ENCODE peak calls at places on chromosome 21, in five cellular contexts. L, N, R, S and C are unnamed samples. For H3K4me1, the result is how much of the 10 kb centered on the place peaks cover.

GRCh38 chr21:32844653-32845443 is 73.3 kb upstream of the PAXBP1 start:
- DNase-seq in L (no peak), N (no peak), R (no peak), S (peak), C (no peak)

GRCh38 chr21:32474179-32475059 is 61.9 kb downstream of the EVA1C start:
- DNase-seq in L (no peak), N (no peak), R (no peak), S (no peak), C (no peak)

GRCh38 chr21:34846601-34847112 is 177.9 kb downstream of the CLIC6 start:
- DNase-seq in L (peak), N (no peak), R (no peak), S (peak), C (no peak)

GRCh38 chr21:22374218-22374969 is 1376.2 kb downstream of the NCAM2 start:
- DNase-seq in L (peak), N (no peak), R (peak), S (no peak), C (no peak)

GRCh38 chr21:39867198-39867650 is at the start of gene PCP4:
- DNase-seq in L (peak), N (peak), R (peak), S (peak), C (peak)

GRCh38 chr21:16837319-16837718 is 675.5 kb upstream of the CXADR start:
- DNase-seq in L (no peak), N (no peak), R (no peak), S (peak), C (no peak)

GRCh38 chr21:32494946-32495703 is 82.6 kb downstream of the EVA1C start:
- DNase-seq in L (no peak), N (no peak), R (no peak), S (peak), C (no peak)

GRCh38 chr21:37562920-37563640 is 196.5 kb downstream of the DYRK1A start:
- DNase-seq in L (no peak), N (peak), R (peak), S (no peak), C (peak)

GRCh38 chr21:16377120-16377658 is 647.4 kb downstream of the USP25 start:
- DNase-seq in L (no peak), N (no peak), R (no peak), S (no peak), C (no peak)

GRCh38 chr21:33947451-33948095 is 32.0 kb upstream of the ATP5PO start:
- DNase-seq in L (peak), N (peak), R (peak), S (peak), C (peak)

GRCh38 chr21:16372546-16372945 is 642.8 kb downstream of the USP25 start:
- DNase-seq in L (no peak), N (no peak), R (no peak), S (no peak), C (no peak)

GRCh38 chr21:22993822-22994574 is 1995.8 kb downstream of the NCAM2 start:
- DNase-seq in L (no peak), N (no peak), R (no peak), S (no peak), C (peak)

GRCh38 chr21:31072486-31072885 is 34.2 kb upstream of the KRTAP19-8 start:
- DNase-seq in L (no peak), N (no peak), R (no peak), S (no peak), C (no peak)

GRCh38 chr21:29215709-29216108 is 83.0 kb upstream of the BACH1 start:
- DNase-seq in L (no peak), N (peak), R (no peak), S (peak), C (no peak)

GRCh38 chr21:46455575-46456385 is 2.9 kb upstream of the DIP2A start:
- DNase-seq in L (no peak), N (no peak), R (no peak), S (peak), C (no peak)

GRCh38 chr21:25925936-25926335 is 191.2 kb downstream of the GABPA start:
- DNase-seq in L (no peak), N (peak), R (peak), S (no peak), C (no peak)

GRCh38 chr21:22019766-22020165 is 1021.6 kb downstream of the NCAM2 start:
- DNase-seq in L (no peak), N (no peak), R (no peak), S (peak), C (no peak)

GRCh38 chr21:43937898-43938309 is 72.9 kb downstream of the AGPAT3 start:
- DNase-seq in L (no peak), N (no peak), R (no peak), S (no peak), C (no peak)

GRCh38 chr21:39034590-39035536 is 148.4 kb downstream of the PSMG1 start:
- DNase-seq in L (no peak), N (no peak), R (no peak), S (no peak), C (no peak)

GRCh38 chr21:43956667-43957030 is 55.5 kb upstream of the TRAPPC10 start:
- DNase-seq in L (no peak), N (no peak), R (no peak), S (peak), C (peak)

GRCh38 chr21:28856588-28857250 is 136.0 kb downstream of the LTN1 start:
- DNase-seq in L (peak), N (no peak), R (no peak), S (peak), C (peak)

GRCh38 chr21:35324372-35325220 is 275.5 kb upstream of the RUNX1 start:
- DNase-seq in L (no peak), N (no peak), R (peak), S (peak), C (peak)

GRCh38 chr21:29718081-29718815 is 221.5 kb downstream of the GRIK1 start:
- DNase-seq in L (no peak), N (no peak), R (no peak), S (peak), C (no peak)

GRCh38 chr21:34603002-34603709 is 11.8 kb downstream of the RCAN1 start:
- DNase-seq in L (peak), N (peak), R (peak), S (peak), C (peak)

GRCh38 chr21:38151021-38151645 is 105.7 kb upstream of the KCNJ15 start:
- DNase-seq in L (no peak), N (no peak), R (no peak), S (no peak), C (no peak)

GRCh38 chr21:29078884-29079765 is 5.7 kb upstream of the CCT8 start:
- DNase-seq in L (no peak), N (no peak), R (peak), S (no peak), C (no peak)

GRCh38 chr21:43848771-43849170 is 16.3 kb upstream of the AGPAT3 start:
- DNase-seq in L (no peak), N (no peak), R (no peak), S (no peak), C (no peak)

GRCh38 chr21:38733973-38734546 is 71.7 kb upstream of the ETS2 start:
- DNase-seq in L (peak), N (peak), R (peak), S (peak), C (peak)

GRCh38 chr21:45079351-45079750 is 5.0 kb downstream of the ADARB1 start:
- DNase-seq in L (no peak), N (no peak), R (no peak), S (no peak), C (peak)

GRCh38 chr21:45080639-45081414 is 6.4 kb downstream of the ADARB1 start:
- DNase-seq in L (no peak), N (no peak), R (no peak), S (peak), C (peak)

GRCh38 chr21:45082715-45083114 is 8.3 kb downstream of the ADARB1 start:
- DNase-seq in L (no peak), N (no peak), R (no peak), S (no peak), C (no peak)

GRCh38 chr21:45080232-45080631 is 5.9 kb downstream of the ADARB1 start:
- DNase-seq in L (no peak), N (no peak), R (no peak), S (no peak), C (no peak)

DNA sequence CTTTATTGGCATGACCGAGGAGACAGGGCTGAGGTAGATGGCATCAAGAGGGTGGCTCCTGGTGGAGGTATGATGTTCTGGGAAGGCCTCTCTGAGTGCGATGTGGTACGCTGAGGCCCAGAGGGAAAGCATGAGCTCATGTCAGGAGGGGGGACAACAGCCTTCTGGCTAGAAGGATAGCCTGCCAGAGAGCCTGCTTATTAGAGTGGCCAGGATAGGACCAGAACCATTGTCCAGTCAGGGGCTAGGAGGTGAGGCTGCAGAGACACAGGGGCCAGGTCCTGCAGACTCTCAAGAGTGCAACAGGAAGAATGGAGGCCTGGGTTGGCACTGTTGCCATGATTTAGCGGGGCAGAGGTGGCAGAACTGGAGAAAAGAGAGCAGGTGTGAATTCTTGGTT is 7.3 kb downstream of the ADARB1 start:
- DNase-seq in L (no peak), N (no peak), R (no peak), S (no peak), C (no peak)
- H3K27ac ChIP-seq in L (no peak), N (no peak), R (no peak), S (no peak), C (no peak)

GRCh38 chr21:15061284-15061683 is 3.5 kb downstream of the NRIP1 start:
- DNase-seq in L (no peak), N (no peak), R (no peak), S (no peak), C (no peak)

GRCh38 chr21:15062566-15062965 is 2.2 kb downstream of the NRIP1 start:
- DNase-seq in L (no peak), N (no peak), R (no peak), S (peak), C (no peak)

GRCh38 chr21:15063081-15063820 is 1.5 kb downstream of the NRIP1 start:
- DNase-seq in L (no peak), N (no peak), R (peak), S (no peak), C (no peak)

GRCh38 chr21:15060776-15061175 is 4.0 kb downstream of the NRIP1 start:
- DNase-seq in L (no peak), N (no peak), R (no peak), S (no peak), C (no peak)

GRCh38 chr21:15061747-15062146 is 3.1 kb downstream of the NRIP1 start:
- DNase-seq in L (no peak), N (no peak), R (no peak), S (no peak), C (no peak)
- H3K4me1 ChIP-seq in L (under half), N (half or more), R (half or more), S (under half), C (under half)

GRCh38 chr21:36330904-36331303 is 10.9 kb downstream of the MORC3 start:
- DNase-seq in L (no peak), N (peak), R (peak), S (peak), C (peak)
- H3K27ac ChIP-seq in L (no peak), N (no peak), R (no peak), S (no peak), C (no peak)

GRCh38 chr21:42467613-42467983 is 28.4 kb downstream of the RSPH1 start:
- DNase-seq in L (no peak), N (no peak), R (no peak), S (no peak), C (no peak)
- H3K4me1 ChIP-seq in L (under half), N (under half), R (under half), S (under half), C (under half)

GRCh38 chr21:20968391-20968790 is 29.8 kb upstream of the NCAM2 start:
- DNase-seq in L (no peak), N (no peak), R (no peak), S (peak), C (no peak)
- H3K27ac ChIP-seq in L (no peak), N (no peak), R (no peak), S (no peak), C (no peak)

GRCh38 chr21:41153443-41153842 is 14.5 kb upstream of the BACE2 start:
- DNase-seq in L (no peak), N (no peak), R (no peak), S (no peak), C (no peak)

GRCh38 chr21:41152149-41152548 is 15.8 kb upstream of the BACE2 start:
- DNase-seq in L (no peak), N (no peak), R (no peak), S (no peak), C (no peak)

GRCh38 chr21:41161428-41161827 is 6.5 kb upstream of the BACE2 start:
- DNase-seq in L (no peak), N (no peak), R (no peak), S (no peak), C (no peak)

GRCh38 chr21:41160036-41160435 is 7.9 kb upstream of the BACE2 start:
- DNase-seq in L (no peak), N (no peak), R (no peak), S (no peak), C (no peak)

DNA sequence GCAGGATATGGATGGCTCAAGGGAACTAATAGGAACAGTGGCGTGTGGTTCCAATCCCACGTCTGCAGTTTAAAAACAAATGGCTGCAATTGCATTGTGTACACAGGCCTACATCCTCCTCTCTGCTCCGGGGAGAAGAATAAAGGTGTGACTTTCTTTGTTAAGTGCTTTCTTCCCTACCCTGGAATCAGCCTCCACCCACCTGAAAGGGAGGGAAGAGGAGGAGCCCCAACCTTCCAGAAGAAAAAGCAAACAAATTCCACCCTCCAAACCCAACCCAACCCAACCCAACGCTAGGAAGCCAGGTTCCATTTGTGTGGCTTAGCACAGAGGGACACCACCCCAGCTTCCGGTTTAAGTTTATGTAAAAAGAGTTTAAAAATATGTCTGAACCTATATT is 11.8 kb upstream of the BACE2 start:
- DNase-seq in L (no peak), N (no peak), R (no peak), S (no peak), C (no peak)
- H3K4me1 ChIP-seq in L (under half), N (under half), R (under half), S (under half), C (under half)